ENCODE peak calls at places on chromosomes 7 and 10, in four cellular contexts. One of them, this sample, is unnamed. For H3K27me3, the result is how much of the 10 kb centered on the place peaks cover.

GRCh38 chr7:141527076-141527475 is 24.1 kb upstream of the AGK start:
- DNase-seq in stomach: no peak
- DNase-seq in brain microvascular endothelial cell: no peak
- DNase-seq in sigmoid colon: no peak
- DNase-seq in this sample: no peak

GRCh38 chr10:52469970-52470705 is 156.1 kb downstream of the DKK1 start:
- DNase-seq in stomach: no peak
- DNase-seq in brain microvascular endothelial cell: no peak
- DNase-seq in sigmoid colon: no peak
- DNase-seq in this sample: no peak

GRCh38 chr7:82567841-82568240 is 124.3 kb upstream of the CACNA2D1 start:
- DNase-seq in stomach: no peak
- DNase-seq in brain microvascular endothelial cell: no peak
- DNase-seq in sigmoid colon: no peak
- DNase-seq in this sample: no peak

GRCh38 chr7:157792954-157793353 is 456.1 kb downstream of the DNAJB6 start:
- DNase-seq in stomach: no peak
- DNase-seq in brain microvascular endothelial cell: no peak
- DNase-seq in sigmoid colon: no peak
- DNase-seq in this sample: no peak

GRCh38 chr10:35636942-35637341 is 5.2 kb downstream of the FZD8 start:
- DNase-seq in stomach: no peak
- DNase-seq in brain microvascular endothelial cell: no peak
- DNase-seq in sigmoid colon: no peak
- DNase-seq in this sample: no peak

GRCh38 chr7:139777948-139778841 is at the start of gene HIPK2:
- DNase-seq in stomach: peak
- DNase-seq in brain microvascular endothelial cell: peak
- DNase-seq in sigmoid colon: peak
- DNase-seq in this sample: peak

GRCh38 chr10:93859049-93859655 is 34.6 kb upstream of the SLC35G1 start:
- DNase-seq in stomach: no peak
- DNase-seq in brain microvascular endothelial cell: no peak
- DNase-seq in sigmoid colon: no peak
- DNase-seq in this sample: no peak

GRCh38 chr7:23334482-23335056 is 35.4 kb downstream of the MALSU1 start:
- DNase-seq in stomach: peak
- DNase-seq in brain microvascular endothelial cell: peak
- DNase-seq in sigmoid colon: no peak
- DNase-seq in this sample: no peak

GRCh38 chr7:134527979-134528371 is 608 bp downstream of the AKR1B10 start:
- DNase-seq in stomach: no peak
- DNase-seq in brain microvascular endothelial cell: peak
- DNase-seq in sigmoid colon: no peak
- DNase-seq in this sample: no peak

GRCh38 chr7:25119102-25119501 is 6.0 kb downstream of the CYCS start:
- DNase-seq in stomach: no peak
- DNase-seq in brain microvascular endothelial cell: no peak
- DNase-seq in sigmoid colon: no peak
- DNase-seq in this sample: no peak

DNA sequence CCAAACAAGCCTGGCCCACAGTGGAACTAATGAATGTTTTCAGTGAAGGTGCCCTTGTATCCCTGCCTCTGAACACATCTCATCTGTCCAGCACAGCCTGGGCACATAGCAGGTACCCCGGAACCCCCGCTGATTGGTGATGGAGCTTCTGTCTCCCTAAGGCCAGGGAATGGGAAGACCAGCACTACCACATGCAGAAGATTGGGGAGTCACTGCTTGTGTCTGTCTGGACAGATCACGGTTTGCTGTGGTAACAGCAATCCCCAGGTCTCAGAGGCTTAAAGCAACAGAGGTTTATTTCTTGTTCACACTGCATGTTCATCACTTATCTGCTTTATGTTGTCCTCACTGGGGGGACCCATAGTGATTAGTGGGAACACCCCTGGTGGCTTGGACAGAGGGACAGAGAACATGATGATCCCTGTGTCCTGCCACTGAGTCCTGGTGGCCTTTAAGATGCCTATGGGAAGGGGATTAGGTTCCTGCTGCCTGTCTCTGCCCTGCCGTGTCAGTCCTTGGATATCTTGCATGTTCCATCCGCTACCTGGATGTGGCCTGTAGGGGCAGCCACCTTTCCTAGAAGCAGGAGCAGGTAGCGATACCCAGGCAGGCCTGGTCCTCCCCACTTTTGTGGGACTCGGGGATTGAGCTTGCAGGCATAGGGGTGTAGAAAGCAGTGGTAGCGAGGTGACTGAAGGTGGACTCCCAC is 3.6 kb downstream of the TSPAN14 start:
- DNase-seq in stomach: no peak
- DNase-seq in brain microvascular endothelial cell: no peak
- DNase-seq in sigmoid colon: no peak
- DNase-seq in this sample: no peak
- H3K27ac ChIP-seq in stomach: peak
- H3K27ac ChIP-seq in brain microvascular endothelial cell: no peak
- H3K27ac ChIP-seq in sigmoid colon: peak
- H3K27ac ChIP-seq in this sample: peak

DNA sequence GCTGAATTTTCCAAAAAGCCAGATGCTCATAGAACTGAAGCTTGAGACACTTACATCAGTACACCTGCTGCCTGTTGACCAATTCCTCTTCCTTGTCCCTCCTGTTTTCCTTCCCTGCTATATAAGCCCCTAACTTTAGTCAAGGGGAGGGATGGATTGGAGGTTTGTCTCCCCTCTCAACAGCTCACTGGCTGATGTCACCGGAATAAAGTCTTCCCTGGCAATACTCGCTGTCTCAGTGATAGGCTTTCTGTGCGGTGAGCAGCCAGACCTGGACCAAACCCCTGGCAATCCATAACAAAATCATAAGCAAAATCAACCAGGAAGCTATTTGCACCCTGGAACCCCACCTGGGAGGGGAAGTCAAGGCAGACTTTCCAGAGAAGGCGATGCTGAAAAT is 929 bp upstream of the IRF5 start:
- DNase-seq in stomach: no peak
- DNase-seq in brain microvascular endothelial cell: no peak
- DNase-seq in sigmoid colon: peak
- DNase-seq in this sample: no peak
- H3K27me3 ChIP-seq in stomach: under half
- H3K27me3 ChIP-seq in brain microvascular endothelial cell: under half
- H3K27me3 ChIP-seq in sigmoid colon: under half
- H3K27me3 ChIP-seq in this sample: under half

GRCh38 chr7:50470250-50471163 is 20.4 kb upstream of the FIGNL1 start:
- DNase-seq in stomach: no peak
- DNase-seq in brain microvascular endothelial cell: no peak
- DNase-seq in sigmoid colon: no peak
- DNase-seq in this sample: no peak

GRCh38 chr7:50471970-50472369 is 21.8 kb upstream of the FIGNL1 start:
- DNase-seq in stomach: no peak
- DNase-seq in brain microvascular endothelial cell: no peak
- DNase-seq in sigmoid colon: no peak
- DNase-seq in this sample: no peak

GRCh38 chr7:50469181-50469580 is 19.0 kb upstream of the FIGNL1 start:
- DNase-seq in stomach: no peak
- DNase-seq in brain microvascular endothelial cell: no peak
- DNase-seq in sigmoid colon: no peak
- DNase-seq in this sample: no peak

GRCh38 chr7:50466815-50467569 is 16.8 kb upstream of the FIGNL1 start:
- DNase-seq in stomach: no peak
- DNase-seq in brain microvascular endothelial cell: no peak
- DNase-seq in sigmoid colon: no peak
- DNase-seq in this sample: no peak

GRCh38 chr7:50467817-50468610 is 17.9 kb upstream of the FIGNL1 start:
- DNase-seq in stomach: peak
- DNase-seq in brain microvascular endothelial cell: peak
- DNase-seq in sigmoid colon: peak
- DNase-seq in this sample: peak
- H3K4me3 ChIP-seq in stomach: no peak
- H3K4me3 ChIP-seq in brain microvascular endothelial cell: no peak
- H3K4me3 ChIP-seq in sigmoid colon: peak
- H3K4me3 ChIP-seq in this sample: peak

GRCh38 chr10:49273626-49274025 is 25.3 kb upstream of the C10orf71 start:
- DNase-seq in stomach: no peak
- DNase-seq in brain microvascular endothelial cell: no peak
- DNase-seq in sigmoid colon: no peak
- DNase-seq in this sample: no peak
- H3K27ac ChIP-seq in stomach: no peak
- H3K27ac ChIP-seq in brain microvascular endothelial cell: no peak
- H3K27ac ChIP-seq in sigmoid colon: no peak
- H3K27ac ChIP-seq in this sample: no peak

GRCh38 chr10:1295756-1296480 is 239.7 kb downstream of the WDR37 start:
- DNase-seq in stomach: no peak
- DNase-seq in brain microvascular endothelial cell: no peak
- DNase-seq in sigmoid colon: no peak
- DNase-seq in this sample: no peak

GRCh38 chr10:1293636-1294440 is 237.7 kb downstream of the WDR37 start:
- DNase-seq in stomach: no peak
- DNase-seq in brain microvascular endothelial cell: no peak
- DNase-seq in sigmoid colon: peak
- DNase-seq in this sample: no peak

GRCh38 chr10:1293147-1293546 is 237.0 kb downstream of the WDR37 start:
- DNase-seq in stomach: no peak
- DNase-seq in brain microvascular endothelial cell: no peak
- DNase-seq in sigmoid colon: no peak
- DNase-seq in this sample: no peak

GRCh38 chr10:1292611-1293021 is 236.4 kb downstream of the WDR37 start:
- DNase-seq in stomach: no peak
- DNase-seq in brain microvascular endothelial cell: no peak
- DNase-seq in sigmoid colon: no peak
- DNase-seq in this sample: no peak

DNA sequence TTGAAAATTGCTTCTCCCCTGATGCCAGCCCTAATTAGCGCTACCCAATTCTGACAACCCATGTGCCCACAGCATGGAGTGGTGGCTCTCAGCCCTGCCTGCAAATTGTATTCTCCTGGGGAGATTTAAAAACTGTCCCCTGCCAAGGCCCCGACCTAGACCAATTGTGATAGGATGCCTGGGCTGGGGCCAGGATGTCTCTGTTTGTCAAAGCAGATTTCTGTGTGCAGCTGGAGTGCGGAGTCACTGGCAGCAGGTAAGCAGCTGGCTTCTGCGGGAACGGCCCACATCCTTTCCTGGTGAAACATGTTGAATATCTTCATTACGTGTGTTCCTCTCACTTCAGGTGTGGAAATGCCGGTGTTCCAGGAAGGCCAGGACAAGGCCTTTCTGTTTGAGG is 238.6 kb downstream of the WDR37 start:
- DNase-seq in stomach: no peak
- DNase-seq in brain microvascular endothelial cell: no peak
- DNase-seq in sigmoid colon: no peak
- DNase-seq in this sample: no peak
- H3K27me3 ChIP-seq in stomach: under half
- H3K27me3 ChIP-seq in brain microvascular endothelial cell: under half
- H3K27me3 ChIP-seq in sigmoid colon: under half
- H3K27me3 ChIP-seq in this sample: under half

GRCh38 chr10:71771821-71772617 is 1.3 kb downstream of the VSIR start:
- DNase-seq in stomach: peak
- DNase-seq in brain microvascular endothelial cell: peak
- DNase-seq in sigmoid colon: peak
- DNase-seq in this sample: peak

GRCh38 chr10:71772832-71773220 is 494 bp downstream of the VSIR start:
- DNase-seq in stomach: no peak
- DNase-seq in brain microvascular endothelial cell: no peak
- DNase-seq in sigmoid colon: no peak
- DNase-seq in this sample: peak

GRCh38 chr10:71770255-71770654 is 3.1 kb downstream of the VSIR start:
- DNase-seq in stomach: no peak
- DNase-seq in brain microvascular endothelial cell: peak
- DNase-seq in sigmoid colon: no peak
- DNase-seq in this sample: no peak

GRCh38 chr10:71770789-71771188 is 2.5 kb downstream of the VSIR start:
- DNase-seq in stomach: peak
- DNase-seq in brain microvascular endothelial cell: no peak
- DNase-seq in sigmoid colon: peak
- DNase-seq in this sample: no peak

DNA sequence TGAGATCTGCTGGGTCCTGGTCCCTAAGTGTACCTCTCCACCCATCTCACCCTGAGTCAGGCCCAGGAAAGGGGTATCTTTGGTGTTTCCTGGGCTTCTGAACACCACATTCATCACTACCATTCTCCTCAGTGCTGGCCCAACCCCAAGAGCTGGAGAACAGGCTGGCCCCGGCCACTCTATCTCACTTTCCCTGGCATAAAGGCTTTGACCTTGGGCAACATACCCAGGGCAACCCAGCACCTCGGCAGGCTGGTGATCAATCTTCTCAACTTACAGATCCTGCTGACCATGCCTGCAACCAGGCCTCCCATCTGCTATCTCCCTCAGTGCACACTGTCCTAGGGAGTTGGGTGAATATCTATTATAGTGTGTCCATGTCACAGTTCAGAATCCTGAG is 2.1 kb downstream of the VSIR start:
- DNase-seq in stomach: peak
- DNase-seq in brain microvascular endothelial cell: no peak
- DNase-seq in sigmoid colon: no peak
- DNase-seq in this sample: no peak
- H3K4me3 ChIP-seq in stomach: peak
- H3K4me3 ChIP-seq in brain microvascular endothelial cell: no peak
- H3K4me3 ChIP-seq in sigmoid colon: peak
- H3K4me3 ChIP-seq in this sample: peak